ENCODE peak calls at places on chromosomes 16 and 17, in ten cellular contexts. One of them, this sample, is unnamed.

GRCh38 chr17:75848523-75849303 is 4.5 kb upstream of the UNC13D start:
- DNase-seq in tibial artery: no peak
- DNase-seq in body of pancreas: peak; percentile 84
- DNase-seq in A549: peak; percentile 76
- DNase-seq in ovary: peak; percentile 71
- DNase-seq in effector memory CD4-positive, alpha-beta T cell: peak; percentile 69
- DNase-seq in neural progenitor cell: peak; percentile 84
- DNase-seq in small intestine: peak; percentile 73
- DNase-seq in hepatocyte: peak; percentile 86
- DNase-seq in CD8-positive, alpha-beta memory T cell: peak; percentile 84
- DNase-seq in this sample: peak; percentile 62

GRCh38 chr17:61422116-61422799 is 22.6 kb downstream of the TBX2 start:
- DNase-seq in tibial artery: no peak
- DNase-seq in body of pancreas: no peak
- DNase-seq in A549: no peak
- DNase-seq in ovary: no peak
- DNase-seq in effector memory CD4-positive, alpha-beta T cell: no peak
- DNase-seq in neural progenitor cell: no peak
- DNase-seq in small intestine: no peak
- DNase-seq in hepatocyte: no peak
- DNase-seq in CD8-positive, alpha-beta memory T cell: no peak
- DNase-seq in this sample: no peak

GRCh38 chr17:10087333-10087732 is 111.1 kb downstream of the GAS7 start:
- DNase-seq in tibial artery: peak; percentile 61
- DNase-seq in body of pancreas: peak; percentile 11
- DNase-seq in A549: no peak
- DNase-seq in ovary: no peak
- DNase-seq in effector memory CD4-positive, alpha-beta T cell: no peak
- DNase-seq in neural progenitor cell: no peak
- DNase-seq in small intestine: no peak
- DNase-seq in hepatocyte: no peak
- DNase-seq in CD8-positive, alpha-beta memory T cell: no peak
- DNase-seq in this sample: no peak

GRCh38 chr16:85286970-85287814 is 174.9 kb upstream of the CIBAR2 start:
- DNase-seq in tibial artery: peak; percentile 83
- DNase-seq in body of pancreas: peak; percentile 15
- DNase-seq in A549: no peak
- DNase-seq in ovary: no peak
- DNase-seq in effector memory CD4-positive, alpha-beta T cell: no peak
- DNase-seq in neural progenitor cell: no peak
- DNase-seq in small intestine: no peak
- DNase-seq in hepatocyte: no peak
- DNase-seq in CD8-positive, alpha-beta memory T cell: no peak
- DNase-seq in this sample: no peak

GRCh38 chr16:4891097-4891885 is 44.0 kb downstream of the UBN1 start:
- DNase-seq in tibial artery: no peak
- DNase-seq in body of pancreas: no peak
- DNase-seq in A549: no peak
- DNase-seq in ovary: no peak
- DNase-seq in effector memory CD4-positive, alpha-beta T cell: no peak
- DNase-seq in neural progenitor cell: no peak
- DNase-seq in small intestine: no peak
- DNase-seq in hepatocyte: no peak
- DNase-seq in CD8-positive, alpha-beta memory T cell: no peak
- DNase-seq in this sample: no peak

GRCh38 chr17:41559548-41559947 is 12.3 kb downstream of the KRT9 start:
- DNase-seq in tibial artery: no peak
- DNase-seq in body of pancreas: no peak
- DNase-seq in A549: no peak
- DNase-seq in ovary: no peak
- DNase-seq in effector memory CD4-positive, alpha-beta T cell: no peak
- DNase-seq in neural progenitor cell: no peak
- DNase-seq in small intestine: no peak
- DNase-seq in hepatocyte: no peak
- DNase-seq in CD8-positive, alpha-beta memory T cell: no peak
- DNase-seq in this sample: no peak

GRCh38 chr16:49560018-49560830 is 186.6 kb downstream of the C16orf78 start:
- DNase-seq in tibial artery: no peak
- DNase-seq in body of pancreas: peak; percentile 32
- DNase-seq in A549: no peak
- DNase-seq in ovary: no peak
- DNase-seq in effector memory CD4-positive, alpha-beta T cell: no peak
- DNase-seq in neural progenitor cell: no peak
- DNase-seq in small intestine: no peak
- DNase-seq in hepatocyte: no peak
- DNase-seq in CD8-positive, alpha-beta memory T cell: no peak
- DNase-seq in this sample: no peak

GRCh38 chr16:11456741-11457140 is 111.5 kb downstream of the RMI2 start:
- DNase-seq in tibial artery: no peak
- DNase-seq in body of pancreas: no peak
- DNase-seq in A549: no peak
- DNase-seq in ovary: no peak
- DNase-seq in effector memory CD4-positive, alpha-beta T cell: no peak
- DNase-seq in neural progenitor cell: no peak
- DNase-seq in small intestine: no peak
- DNase-seq in hepatocyte: no peak
- DNase-seq in CD8-positive, alpha-beta memory T cell: no peak
- DNase-seq in this sample: no peak

GRCh38 chr16:58044266-58045019 is 18.9 kb downstream of the MMP15 start:
- DNase-seq in tibial artery: no peak
- DNase-seq in body of pancreas: no peak
- DNase-seq in A549: no peak
- DNase-seq in ovary: no peak
- DNase-seq in effector memory CD4-positive, alpha-beta T cell: no peak
- DNase-seq in neural progenitor cell: no peak
- DNase-seq in small intestine: no peak
- DNase-seq in hepatocyte: no peak
- DNase-seq in CD8-positive, alpha-beta memory T cell: no peak
- DNase-seq in this sample: no peak

GRCh38 chr16:60748366-60748765 is 1287.9 kb downstream of the CDH8 start:
- DNase-seq in tibial artery: no peak
- DNase-seq in body of pancreas: no peak
- DNase-seq in A549: no peak
- DNase-seq in ovary: no peak
- DNase-seq in effector memory CD4-positive, alpha-beta T cell: no peak
- DNase-seq in neural progenitor cell: no peak
- DNase-seq in small intestine: no peak
- DNase-seq in hepatocyte: no peak
- DNase-seq in CD8-positive, alpha-beta memory T cell: no peak
- DNase-seq in this sample: no peak

GRCh38 chr16:89922477-89922883 is 662 bp upstream of the TUBB3 start:
- DNase-seq in tibial artery: peak; percentile 86
- DNase-seq in body of pancreas: peak; percentile 75
- DNase-seq in A549: peak; percentile 83
- DNase-seq in ovary: peak; percentile 58
- DNase-seq in effector memory CD4-positive, alpha-beta T cell: no peak
- DNase-seq in neural progenitor cell: peak; percentile 75
- DNase-seq in small intestine: no peak
- DNase-seq in hepatocyte: peak; percentile 94
- DNase-seq in CD8-positive, alpha-beta memory T cell: no peak
- DNase-seq in this sample: no peak

GRCh38 chr16:79991918-79992317 is 391.4 kb upstream of the MAF start:
- DNase-seq in tibial artery: no peak
- DNase-seq in body of pancreas: no peak
- DNase-seq in A549: no peak
- DNase-seq in ovary: no peak
- DNase-seq in effector memory CD4-positive, alpha-beta T cell: no peak
- DNase-seq in neural progenitor cell: no peak
- DNase-seq in small intestine: peak; percentile 25
- DNase-seq in hepatocyte: no peak
- DNase-seq in CD8-positive, alpha-beta memory T cell: no peak
- DNase-seq in this sample: no peak
- H3K9me3 ChIP-seq in tibial artery: no peaks in the 10 kb centered on the region
- H3K9me3 ChIP-seq in body of pancreas: no peaks in the 10 kb centered on the region
- H3K9me3 ChIP-seq in A549: no peaks in the 10 kb centered on the region
- H3K9me3 ChIP-seq in ovary: no peaks in the 10 kb centered on the region
- H3K9me3 ChIP-seq in effector memory CD4-positive, alpha-beta T cell: no peaks in the 10 kb centered on the region
- H3K9me3 ChIP-seq in neural progenitor cell: no peaks in the 10 kb centered on the region
- H3K9me3 ChIP-seq in small intestine: no peaks in the 10 kb centered on the region
- H3K9me3 ChIP-seq in hepatocyte: no peaks in the 10 kb centered on the region
- H3K9me3 ChIP-seq in CD8-positive, alpha-beta memory T cell: no peaks in the 10 kb centered on the region
- H3K9me3 ChIP-seq in this sample: no peaks in the 10 kb centered on the region

GRCh38 chr16:35141303-35141702 is 1681.9 kb downstream of the TP53TG3F start:
- DNase-seq in tibial artery: peak; percentile 47
- DNase-seq in body of pancreas: no peak
- DNase-seq in A549: no peak
- DNase-seq in ovary: no peak
- DNase-seq in effector memory CD4-positive, alpha-beta T cell: no peak
- DNase-seq in neural progenitor cell: no peak
- DNase-seq in small intestine: no peak
- DNase-seq in hepatocyte: no peak
- DNase-seq in CD8-positive, alpha-beta memory T cell: no peak
- DNase-seq in this sample: no peak
- H3K9me3 ChIP-seq in tibial artery: no peaks in the 10 kb centered on the region
- H3K9me3 ChIP-seq in body of pancreas: no peaks in the 10 kb centered on the region
- H3K9me3 ChIP-seq in A549: peaks cover 5% of the 10 kb centered on the region
- H3K9me3 ChIP-seq in ovary: no peaks in the 10 kb centered on the region
- H3K9me3 ChIP-seq in effector memory CD4-positive, alpha-beta T cell: no peaks in the 10 kb centered on the region
- H3K9me3 ChIP-seq in neural progenitor cell: no peaks in the 10 kb centered on the region
- H3K9me3 ChIP-seq in small intestine: peaks cover 2% of the 10 kb centered on the region
- H3K9me3 ChIP-seq in hepatocyte: no peaks in the 10 kb centered on the region
- H3K9me3 ChIP-seq in CD8-positive, alpha-beta memory T cell: no peaks in the 10 kb centered on the region
- H3K9me3 ChIP-seq in this sample: no peaks in the 10 kb centered on the region

GRCh38 chr16:35201151-35201550 is 1741.7 kb downstream of the TP53TG3F start:
- DNase-seq in tibial artery: no peak
- DNase-seq in body of pancreas: no peak
- DNase-seq in A549: no peak
- DNase-seq in ovary: no peak
- DNase-seq in effector memory CD4-positive, alpha-beta T cell: no peak
- DNase-seq in neural progenitor cell: no peak
- DNase-seq in small intestine: no peak
- DNase-seq in hepatocyte: no peak
- DNase-seq in CD8-positive, alpha-beta memory T cell: no peak
- DNase-seq in this sample: no peak

GRCh38 chr16:35196313-35196712 is 1736.9 kb downstream of the TP53TG3F start:
- DNase-seq in tibial artery: no peak
- DNase-seq in body of pancreas: no peak
- DNase-seq in A549: no peak
- DNase-seq in ovary: no peak
- DNase-seq in effector memory CD4-positive, alpha-beta T cell: no peak
- DNase-seq in neural progenitor cell: no peak
- DNase-seq in small intestine: no peak
- DNase-seq in hepatocyte: no peak
- DNase-seq in CD8-positive, alpha-beta memory T cell: no peak
- DNase-seq in this sample: no peak

GRCh38 chr16:35200662-35201061 is 1741.2 kb downstream of the TP53TG3F start:
- DNase-seq in tibial artery: no peak
- DNase-seq in body of pancreas: no peak
- DNase-seq in A549: no peak
- DNase-seq in ovary: no peak
- DNase-seq in effector memory CD4-positive, alpha-beta T cell: no peak
- DNase-seq in neural progenitor cell: no peak
- DNase-seq in small intestine: no peak
- DNase-seq in hepatocyte: no peak
- DNase-seq in CD8-positive, alpha-beta memory T cell: no peak
- DNase-seq in this sample: no peak

GRCh38 chr16:35197656-35198055 is 1738.2 kb downstream of the TP53TG3F start:
- DNase-seq in tibial artery: no peak
- DNase-seq in body of pancreas: no peak
- DNase-seq in A549: no peak
- DNase-seq in ovary: no peak
- DNase-seq in effector memory CD4-positive, alpha-beta T cell: no peak
- DNase-seq in neural progenitor cell: no peak
- DNase-seq in small intestine: no peak
- DNase-seq in hepatocyte: no peak
- DNase-seq in CD8-positive, alpha-beta memory T cell: no peak
- DNase-seq in this sample: no peak

DNA sequence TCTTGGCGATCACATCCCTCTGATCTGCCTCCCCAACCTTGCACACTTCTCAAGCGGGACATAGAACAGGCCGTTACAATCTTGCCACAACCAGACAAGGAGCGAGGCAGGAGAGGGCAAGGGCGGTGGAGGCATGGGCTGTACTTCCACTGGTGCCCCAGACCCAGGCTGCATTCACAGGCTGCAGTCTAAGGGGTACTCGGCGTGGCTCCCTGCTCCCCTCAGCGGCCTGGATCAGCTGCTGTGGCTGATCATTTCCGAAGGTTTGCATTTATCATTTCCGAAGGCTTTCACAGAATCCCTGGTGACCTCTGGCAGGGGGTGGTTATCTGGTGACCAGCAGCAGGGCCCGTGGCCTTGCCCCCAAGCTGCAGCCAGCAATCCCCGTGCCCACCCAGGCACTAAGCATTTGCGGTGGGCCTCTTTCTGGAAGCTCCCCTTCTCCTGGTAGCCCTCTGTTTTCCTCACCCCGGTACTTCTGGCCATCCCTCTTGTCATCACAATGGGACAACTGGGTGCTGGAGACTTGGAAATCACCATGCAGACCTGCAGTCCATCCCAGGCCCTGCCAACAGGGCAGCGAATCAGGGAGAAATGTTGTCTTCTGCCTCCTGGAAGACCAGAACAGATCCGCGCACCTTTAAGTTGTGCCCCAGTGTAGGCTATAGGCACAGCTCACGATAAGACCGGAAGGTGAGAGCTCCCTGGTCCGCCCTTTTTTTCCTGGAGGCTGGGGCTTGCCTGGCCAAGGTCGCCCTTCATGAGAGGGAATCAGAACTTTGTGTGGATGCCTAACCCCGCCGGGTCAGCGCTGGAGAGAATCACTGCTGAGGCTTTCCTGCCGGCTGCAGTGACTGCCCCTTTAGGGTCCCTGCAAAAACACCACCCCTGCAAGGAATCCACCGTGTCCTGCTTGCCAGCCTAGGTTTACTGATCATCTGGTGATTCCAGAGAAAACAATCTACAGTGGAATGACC is 1739.1 kb downstream of the TP53TG3F start:
- DNase-seq in tibial artery: no peak
- DNase-seq in body of pancreas: no peak
- DNase-seq in A549: no peak
- DNase-seq in ovary: no peak
- DNase-seq in effector memory CD4-positive, alpha-beta T cell: no peak
- DNase-seq in neural progenitor cell: no peak
- DNase-seq in small intestine: no peak
- DNase-seq in hepatocyte: no peak
- DNase-seq in CD8-positive, alpha-beta memory T cell: no peak
- DNase-seq in this sample: no peak
- H3K9me3 ChIP-seq in tibial artery: no peaks in the 10 kb centered on the region
- H3K9me3 ChIP-seq in body of pancreas: no peaks in the 10 kb centered on the region
- H3K9me3 ChIP-seq in A549: no peaks in the 10 kb centered on the region
- H3K9me3 ChIP-seq in ovary: no peaks in the 10 kb centered on the region
- H3K9me3 ChIP-seq in effector memory CD4-positive, alpha-beta T cell: peaks cover 4% of the 10 kb centered on the region
- H3K9me3 ChIP-seq in neural progenitor cell: peaks cover 16% of the 10 kb centered on the region
- H3K9me3 ChIP-seq in small intestine: peaks cover 5% of the 10 kb centered on the region
- H3K9me3 ChIP-seq in hepatocyte: no peaks in the 10 kb centered on the region
- H3K9me3 ChIP-seq in CD8-positive, alpha-beta memory T cell: no peaks in the 10 kb centered on the region
- H3K9me3 ChIP-seq in this sample: peaks cover 3% of the 10 kb centered on the region

GRCh38 chr17:5286846-5287245 is 4.8 kb downstream of the RABEP1 start:
- DNase-seq in tibial artery: no peak
- DNase-seq in body of pancreas: no peak
- DNase-seq in A549: no peak
- DNase-seq in ovary: no peak
- DNase-seq in effector memory CD4-positive, alpha-beta T cell: no peak
- DNase-seq in neural progenitor cell: no peak
- DNase-seq in small intestine: peak; percentile 35
- DNase-seq in hepatocyte: no peak
- DNase-seq in CD8-positive, alpha-beta memory T cell: no peak
- DNase-seq in this sample: no peak

GRCh38 chr17:5297245-5297644 is 15.2 kb downstream of the RABEP1 start:
- DNase-seq in tibial artery: no peak
- DNase-seq in body of pancreas: no peak
- DNase-seq in A549: no peak
- DNase-seq in ovary: no peak
- DNase-seq in effector memory CD4-positive, alpha-beta T cell: no peak
- DNase-seq in neural progenitor cell: no peak
- DNase-seq in small intestine: peak; percentile 17
- DNase-seq in hepatocyte: no peak
- DNase-seq in CD8-positive, alpha-beta memory T cell: no peak
- DNase-seq in this sample: no peak

GRCh38 chr17:5291683-5292082 is 9.6 kb downstream of the RABEP1 start:
- DNase-seq in tibial artery: no peak
- DNase-seq in body of pancreas: no peak
- DNase-seq in A549: no peak
- DNase-seq in ovary: no peak
- DNase-seq in effector memory CD4-positive, alpha-beta T cell: no peak
- DNase-seq in neural progenitor cell: no peak
- DNase-seq in small intestine: no peak
- DNase-seq in hepatocyte: no peak
- DNase-seq in CD8-positive, alpha-beta memory T cell: no peak
- DNase-seq in this sample: no peak
- H3K9me3 ChIP-seq in tibial artery: no peaks in the 10 kb centered on the region
- H3K9me3 ChIP-seq in body of pancreas: no peaks in the 10 kb centered on the region
- H3K9me3 ChIP-seq in A549: no peaks in the 10 kb centered on the region
- H3K9me3 ChIP-seq in ovary: no peaks in the 10 kb centered on the region
- H3K9me3 ChIP-seq in effector memory CD4-positive, alpha-beta T cell: no peaks in the 10 kb centered on the region
- H3K9me3 ChIP-seq in neural progenitor cell: no peaks in the 10 kb centered on the region
- H3K9me3 ChIP-seq in small intestine: no peaks in the 10 kb centered on the region
- H3K9me3 ChIP-seq in hepatocyte: no peaks in the 10 kb centered on the region
- H3K9me3 ChIP-seq in CD8-positive, alpha-beta memory T cell: no peaks in the 10 kb centered on the region
- H3K9me3 ChIP-seq in this sample: no peaks in the 10 kb centered on the region